ENCODE peak calls at places on chromosome 17, in nine cellular contexts. One of them, this sample, is unnamed.

GRCh38 chr17:49358638-49359247 is 3.3 kb downstream of the ZNF652 start:
- DNase-seq in adipocyte: no peak
- DNase-seq in stimulated activated CD4-positive, alpha-beta T cell treated with anti-CD3 and anti-CD28 coated beads, TNF-alpha, amount 100 ng/mL, for 48 hours: no peak
- DNase-seq in BJ: no peak
- DNase-seq in CD4-positive, CD25-positive, alpha-beta regulatory T cell: no peak
- DNase-seq in NCI-H1105: no peak
- DNase-seq in RCC 7860: no peak
- DNase-seq in NCI-H146: no peak
- DNase-seq in GM19239: peak; percentile 14
- DNase-seq in this sample: no peak

GRCh38 chr17:336110-337021 is 16.2 kb downstream of the RPH3AL start:
- DNase-seq in BJ: no peak
- DNase-seq in RCC 7860: no peak
- DNase-seq in adipocyte: no peak
- DNase-seq in NCI-H146: peak; percentile 43
- DNase-seq in stimulated activated CD4-positive, alpha-beta T cell treated with anti-CD3 and anti-CD28 coated beads, TNF-alpha, amount 100 ng/mL, for 48 hours: no peak
- DNase-seq in GM19239: no peak
- DNase-seq in CD4-positive, CD25-positive, alpha-beta regulatory T cell: peak; percentile 6
- DNase-seq in NCI-H1105: peak; percentile 59
- DNase-seq in this sample: no peak

GRCh38 chr17:29844339-29845048 is 85.5 kb downstream of the SSH2 start:
- DNase-seq in CD4-positive, CD25-positive, alpha-beta regulatory T cell: no peak
- DNase-seq in stimulated activated CD4-positive, alpha-beta T cell treated with anti-CD3 and anti-CD28 coated beads, TNF-alpha, amount 100 ng/mL, for 48 hours: no peak
- DNase-seq in NCI-H146: no peak
- DNase-seq in RCC 7860: no peak
- DNase-seq in NCI-H1105: no peak
- DNase-seq in BJ: no peak
- DNase-seq in adipocyte: peak; percentile 59
- DNase-seq in GM19239: no peak
- DNase-seq in this sample: no peak

GRCh38 chr17:40922239-40922638 is 15.2 kb downstream of the KRT23 start:
- DNase-seq in CD4-positive, CD25-positive, alpha-beta regulatory T cell: no peak
- DNase-seq in NCI-H1105: no peak
- DNase-seq in BJ: peak; percentile 53
- DNase-seq in adipocyte: peak; percentile 79
- DNase-seq in NCI-H146: no peak
- DNase-seq in GM19239: no peak
- DNase-seq in stimulated activated CD4-positive, alpha-beta T cell treated with anti-CD3 and anti-CD28 coated beads, TNF-alpha, amount 100 ng/mL, for 48 hours: no peak
- DNase-seq in RCC 7860: peak; percentile 93
- DNase-seq in this sample: no peak

GRCh38 chr17:52159159-52159809 is 770 bp upstream of the CA10 start:
- DNase-seq in NCI-H1105: no peak
- DNase-seq in stimulated activated CD4-positive, alpha-beta T cell treated with anti-CD3 and anti-CD28 coated beads, TNF-alpha, amount 100 ng/mL, for 48 hours: no peak
- DNase-seq in RCC 7860: no peak
- DNase-seq in NCI-H146: no peak
- DNase-seq in BJ: no peak
- DNase-seq in adipocyte: no peak
- DNase-seq in CD4-positive, CD25-positive, alpha-beta regulatory T cell: no peak
- DNase-seq in GM19239: no peak
- DNase-seq in this sample: no peak

GRCh38 chr17:40425741-40426140 is 8.0 kb upstream of the TOP2A start:
- DNase-seq in BJ: no peak
- DNase-seq in CD4-positive, CD25-positive, alpha-beta regulatory T cell: no peak
- DNase-seq in RCC 7860: no peak
- DNase-seq in NCI-H146: no peak
- DNase-seq in GM19239: no peak
- DNase-seq in adipocyte: no peak
- DNase-seq in stimulated activated CD4-positive, alpha-beta T cell treated with anti-CD3 and anti-CD28 coated beads, TNF-alpha, amount 100 ng/mL, for 48 hours: no peak
- DNase-seq in NCI-H1105: no peak
- DNase-seq in this sample: no peak

GRCh38 chr17:43927101-43927935 is 15.0 kb downstream of the PPY start:
- DNase-seq in adipocyte: no peak
- DNase-seq in CD4-positive, CD25-positive, alpha-beta regulatory T cell: no peak
- DNase-seq in NCI-H146: no peak
- DNase-seq in GM19239: no peak
- DNase-seq in BJ: no peak
- DNase-seq in stimulated activated CD4-positive, alpha-beta T cell treated with anti-CD3 and anti-CD28 coated beads, TNF-alpha, amount 100 ng/mL, for 48 hours: no peak
- DNase-seq in RCC 7860: no peak
- DNase-seq in NCI-H1105: peak; percentile 0
- DNase-seq in this sample: no peak

GRCh38 chr17:43418441-43419374 is 19.9 kb downstream of the ARL4D start:
- DNase-seq in NCI-H146: peak; percentile 72
- DNase-seq in CD4-positive, CD25-positive, alpha-beta regulatory T cell: no peak
- DNase-seq in adipocyte: peak; percentile 91
- DNase-seq in BJ: peak; percentile 76
- DNase-seq in NCI-H1105: peak; percentile 85
- DNase-seq in stimulated activated CD4-positive, alpha-beta T cell treated with anti-CD3 and anti-CD28 coated beads, TNF-alpha, amount 100 ng/mL, for 48 hours: no peak
- DNase-seq in RCC 7860: peak; percentile 82
- DNase-seq in GM19239: no peak
- DNase-seq in this sample: no peak

GRCh38 chr17:58032691-58033415 is 25.8 kb upstream of the SRSF1 start:
- DNase-seq in adipocyte: no peak
- DNase-seq in stimulated activated CD4-positive, alpha-beta T cell treated with anti-CD3 and anti-CD28 coated beads, TNF-alpha, amount 100 ng/mL, for 48 hours: no peak
- DNase-seq in CD4-positive, CD25-positive, alpha-beta regulatory T cell: no peak
- DNase-seq in RCC 7860: no peak
- DNase-seq in NCI-H1105: no peak
- DNase-seq in NCI-H146: no peak
- DNase-seq in BJ: no peak
- DNase-seq in GM19239: no peak
- DNase-seq in this sample: no peak

GRCh38 chr17:42291136-42291535 is 2.8 kb downstream of the STAT5A start:
- DNase-seq in RCC 7860: no peak
- DNase-seq in adipocyte: no peak
- DNase-seq in GM19239: no peak
- DNase-seq in stimulated activated CD4-positive, alpha-beta T cell treated with anti-CD3 and anti-CD28 coated beads, TNF-alpha, amount 100 ng/mL, for 48 hours: no peak
- DNase-seq in NCI-H1105: no peak
- DNase-seq in NCI-H146: no peak
- DNase-seq in BJ: no peak
- DNase-seq in CD4-positive, CD25-positive, alpha-beta regulatory T cell: no peak
- DNase-seq in this sample: no peak

GRCh38 chr17:73430165-73430680 is 118.4 kb upstream of the CDC42EP4 start:
- DNase-seq in GM19239: no peak
- DNase-seq in stimulated activated CD4-positive, alpha-beta T cell treated with anti-CD3 and anti-CD28 coated beads, TNF-alpha, amount 100 ng/mL, for 48 hours: no peak
- DNase-seq in RCC 7860: no peak
- DNase-seq in BJ: no peak
- DNase-seq in CD4-positive, CD25-positive, alpha-beta regulatory T cell: no peak
- DNase-seq in NCI-H1105: no peak
- DNase-seq in adipocyte: no peak
- DNase-seq in NCI-H146: peak; percentile 56
- DNase-seq in this sample: no peak

GRCh38 chr17:705863-706262 is 8.8 kb downstream of the VPS53 start:
- DNase-seq in stimulated activated CD4-positive, alpha-beta T cell treated with anti-CD3 and anti-CD28 coated beads, TNF-alpha, amount 100 ng/mL, for 48 hours: no peak
- DNase-seq in adipocyte: no peak
- DNase-seq in RCC 7860: no peak
- DNase-seq in CD4-positive, CD25-positive, alpha-beta regulatory T cell: no peak
- DNase-seq in BJ: no peak
- DNase-seq in NCI-H1105: no peak
- DNase-seq in NCI-H146: no peak
- DNase-seq in GM19239: no peak
- DNase-seq in this sample: no peak

GRCh38 chr17:3744032-3744431 is 20.3 kb downstream of the HASPIN start:
- DNase-seq in stimulated activated CD4-positive, alpha-beta T cell treated with anti-CD3 and anti-CD28 coated beads, TNF-alpha, amount 100 ng/mL, for 48 hours: no peak
- DNase-seq in NCI-H1105: no peak
- DNase-seq in NCI-H146: no peak
- DNase-seq in RCC 7860: no peak
- DNase-seq in BJ: no peak
- DNase-seq in CD4-positive, CD25-positive, alpha-beta regulatory T cell: no peak
- DNase-seq in GM19239: no peak
- DNase-seq in adipocyte: no peak
- DNase-seq in this sample: no peak